ENCODE peak calls at places on chromosomes 12 and 14, in eight cellular contexts. Z is ascending aorta; O is dorsolateral prefrontal cortex; J is CD8-positive, alpha-beta T cell; B is left ventricle myocardium inferior; E is stomach; A is brain microvascular endothelial cell; H is transverse colon. X is an unnamed sample.

GRCh38 chr12:5964913-5965900 is 20.1 kb upstream of the ANO2 start:
- DNase-seq in B (no peak), E (no peak), J (no peak), A (no peak), O (no peak), H (no peak), Z (no peak), X (no peak)

GRCh38 chr12:89417246-89417977 is 65.1 kb upstream of the DUSP6 start:
- DNase-seq in Z (no peak), E (no peak), H (no peak), B (no peak), A (peak), O (no peak), J (no peak), X (no peak)

GRCh38 chr12:65561798-65562382 is 262.4 kb upstream of the HMGA2 start:
- DNase-seq in H (no peak), E (no peak), A (peak), B (no peak), O (no peak), J (no peak), Z (no peak), X (no peak)

GRCh38 chr14:52901357-52901980 is 49.4 kb downstream of the FERMT2 start:
- DNase-seq in B (no peak), Z (no peak), A (no peak), E (no peak), H (no peak), J (no peak), O (no peak), X (no peak)

GRCh38 chr14:105087963-105088811 is 23.0 kb upstream of the GPR132 start:
- DNase-seq in J (no peak), H (peak), E (peak), O (peak), A (peak), Z (peak), B (peak), X (no peak)

GRCh38 chr12:3641428-3641883 is 111.5 kb downstream of the CRACR2A start:
- DNase-seq in Z (no peak), O (no peak), E (no peak), A (peak), B (no peak), J (no peak), H (no peak), X (no peak)

GRCh38 chr14:102819790-102820330 is 42.6 kb downstream of the TRAF3 start:
- DNase-seq in A (peak), Z (no peak), B (no peak), O (no peak), J (no peak), H (no peak), E (no peak), X (peak)

GRCh38 chr12:116692605-116693004 is 45.3 kb downstream of the SPRING1 start:
- DNase-seq in A (no peak), J (no peak), B (no peak), E (no peak), H (no peak), Z (no peak), O (no peak), X (peak)

GRCh38 chr14:52253503-52253902 is 14.0 kb upstream of the PTGDR start:
- DNase-seq in J (no peak), A (no peak), O (no peak), E (no peak), B (no peak), H (no peak), Z (no peak), X (no peak)

GRCh38 chr14:101410126-101410525 is 151.2 kb upstream of the DIO3 start:
- DNase-seq in Z (no peak), E (no peak), B (no peak), O (no peak), J (no peak), A (no peak), H (no peak), X (no peak)

GRCh38 chr14:74502236-74503019 is 8.9 kb downstream of the ISCA2 start:
- DNase-seq in O (no peak), A (no peak), H (no peak), E (no peak), B (no peak), J (no peak), Z (peak), X (no peak)

GRCh38 chr12:110282343-110282860 is 1.4 kb downstream of the ATP2A2 start:
- DNase-seq in A (no peak), O (no peak), H (no peak), Z (no peak), E (no peak), B (no peak), J (no peak), X (no peak)

GRCh38 chr12:110279976-110280783 is 867 bp upstream of the ATP2A2 start:
- DNase-seq in H (peak), O (peak), J (peak), B (peak), A (peak), Z (peak), E (peak), X (peak)

GRCh38 chr12:110281549-110282342 is 699 bp downstream of the ATP2A2 start:
- DNase-seq in H (peak), E (peak), B (peak), O (no peak), Z (peak), A (no peak), J (peak), X (peak)

GRCh38 chr12:110279561-110279960 is 1.5 kb upstream of the ATP2A2 start:
- DNase-seq in H (no peak), O (no peak), J (no peak), A (no peak), B (no peak), Z (no peak), E (no peak), X (no peak)

DNA sequence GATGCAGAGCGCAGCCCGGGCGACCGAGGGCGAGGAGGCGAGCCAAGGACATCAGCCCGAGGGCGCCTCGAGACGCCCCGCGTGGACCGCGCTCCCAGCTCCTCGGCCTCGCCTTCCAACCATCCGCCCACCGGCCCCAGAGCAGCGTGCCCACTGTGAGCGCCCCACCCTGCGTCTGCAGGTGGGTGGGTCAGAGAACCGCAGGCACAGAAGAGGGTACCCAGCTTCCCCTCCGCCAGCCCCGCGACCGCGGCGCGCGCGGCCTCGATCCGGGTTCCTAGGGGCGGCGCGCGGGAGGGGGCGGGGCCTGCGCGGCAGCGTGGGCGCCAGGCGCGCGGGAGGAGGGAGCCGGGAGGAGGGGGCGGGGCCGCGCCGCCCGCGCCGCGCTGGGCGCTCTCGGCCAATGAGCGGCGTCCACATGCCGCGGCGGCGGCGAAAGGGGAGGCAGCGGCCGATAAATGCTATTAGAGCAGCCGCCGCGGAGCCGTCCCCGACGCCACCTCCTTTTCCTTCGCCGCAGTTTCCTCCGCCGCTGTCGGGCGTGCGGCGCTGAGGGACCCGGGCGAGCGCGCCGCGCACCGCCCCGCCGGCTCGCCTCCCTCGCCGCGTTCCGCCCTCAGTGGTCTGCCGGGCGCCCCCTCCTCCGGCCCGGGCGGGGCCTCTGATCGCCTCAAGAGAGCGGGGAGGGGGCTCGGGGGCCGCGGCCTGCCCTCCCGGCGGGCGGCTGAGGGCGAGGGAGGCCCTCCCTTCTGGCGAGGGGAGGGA is at the start of gene ATP2A2:
- DNase-seq in B (peak), E (peak), H (peak), Z (peak), O (peak), J (peak), A (peak), X (peak)
- TF ChIP-seq CTCF in B (no peak), E (no peak), H (no peak), Z (no peak), O (no peak), J (no peak), A (no peak), X (no peak)

DNA sequence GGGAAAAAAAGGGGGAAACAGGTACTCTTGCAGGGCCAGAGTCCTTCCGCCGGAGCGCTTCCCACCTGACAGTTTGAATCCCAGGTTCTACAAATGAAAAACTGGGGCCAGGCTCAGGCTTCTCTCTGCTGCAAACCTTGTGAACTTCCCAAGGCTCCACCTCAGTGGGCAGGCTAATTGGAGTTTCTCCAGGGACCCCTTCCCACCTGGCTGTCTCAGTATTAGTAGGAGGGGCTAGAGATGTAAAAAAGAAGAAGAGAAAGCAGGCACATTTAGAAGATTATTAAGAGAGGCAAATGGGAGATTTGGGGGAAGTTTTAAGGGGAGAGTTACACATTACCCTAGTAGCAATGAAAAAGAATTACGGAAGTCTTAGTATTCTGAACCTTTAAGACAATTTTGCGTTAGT is 20.0 kb upstream of the CLEC2D start:
- DNase-seq in E (no peak), B (no peak), J (no peak), Z (no peak), O (no peak), A (no peak), H (no peak), X (no peak)
- H3K4me3 ChIP-seq in E (peak), B (peak), J (peak), Z (peak), O (peak), A (peak), H (peak), X (peak)

GRCh38 chr12:79251356-79251755 is 386.8 kb downstream of the SYT1 start:
- DNase-seq in E (no peak), A (peak), Z (no peak), O (no peak), B (no peak), J (no peak), H (no peak), X (no peak)

GRCh38 chr12:79252358-79253075 is 387.9 kb downstream of the SYT1 start:
- DNase-seq in J (no peak), B (no peak), Z (no peak), A (no peak), O (no peak), E (no peak), H (no peak), X (no peak)

GRCh38 chr12:79250955-79251354 is 386.4 kb downstream of the SYT1 start:
- DNase-seq in J (no peak), H (no peak), Z (no peak), O (no peak), E (no peak), A (no peak), B (no peak), X (no peak)

GRCh38 chr12:79247494-79247893 is 382.9 kb downstream of the SYT1 start:
- DNase-seq in J (no peak), H (no peak), E (no peak), O (no peak), Z (no peak), A (no peak), B (no peak), X (no peak)

DNA sequence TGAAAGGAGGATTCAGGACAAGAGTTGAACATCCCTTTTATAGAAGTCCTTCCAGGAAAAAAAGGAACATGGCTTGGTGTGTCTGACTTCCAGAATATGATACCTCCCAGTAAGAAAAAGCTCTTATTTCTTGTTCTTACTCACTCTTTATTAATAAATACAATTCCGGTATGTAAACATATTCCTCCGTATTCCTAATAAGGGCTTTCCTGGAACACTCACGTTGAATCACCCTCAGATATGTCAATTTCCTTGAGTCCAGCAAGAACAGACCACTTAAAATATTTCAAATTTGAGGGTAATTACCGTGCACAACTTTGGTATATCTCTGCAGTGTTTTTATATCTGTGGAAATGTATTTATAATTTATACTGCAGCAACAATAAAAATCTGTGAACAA is 385.6 kb downstream of the SYT1 start:
- DNase-seq in Z (no peak), J (no peak), E (no peak), A (peak), O (no peak), H (no peak), B (no peak), X (no peak)
- TF ChIP-seq CTCF in Z (no peak), J (no peak), E (no peak), A (no peak), O (no peak), H (no peak), B (no peak), X (no peak)

GRCh38 chr12:54009171-54010052 is 627 bp downstream of the HOXC8 start:
- DNase-seq in O (no peak), J (no peak), Z (no peak), E (no peak), A (no peak), H (no peak), B (no peak), X (no peak)
- H3K4me3 ChIP-seq in O (no peak), J (no peak), Z (peak), E (peak), A (no peak), H (peak), B (peak), X (no peak)

GRCh38 chr14:63457498-63457897 is 85.7 kb downstream of the PPP2R5E start:
- DNase-seq in H (no peak), B (no peak), O (no peak), A (no peak), E (no peak), Z (no peak), J (no peak), X (no peak)
- TF ChIP-seq CTCF in H (no peak), B (no peak), O (no peak), A (no peak), E (no peak), Z (no peak), J (no peak), X (no peak)

GRCh38 chr12:34108405-34108803 is 86.1 kb downstream of the ALG10 start:
- DNase-seq in Z (no peak), B (no peak), A (no peak), E (no peak), O (no peak), H (no peak), J (no peak), X (no peak)

GRCh38 chr12:34109390-34109789 is 87.1 kb downstream of the ALG10 start:
- DNase-seq in O (no peak), E (no peak), Z (no peak), A (no peak), B (no peak), J (no peak), H (no peak), X (no peak)

GRCh38 chr12:34107016-34107415 is 84.7 kb downstream of the ALG10 start:
- DNase-seq in Z (no peak), O (no peak), E (no peak), B (no peak), J (no peak), A (no peak), H (no peak), X (no peak)

GRCh38 chr12:34108967-34109366 is 86.7 kb downstream of the ALG10 start:
- DNase-seq in Z (no peak), H (no peak), A (no peak), E (no peak), J (no peak), O (no peak), B (no peak), X (no peak)

GRCh38 chr12:34107781-34108404 is 85.6 kb downstream of the ALG10 start:
- DNase-seq in A (no peak), H (no peak), J (no peak), E (no peak), Z (no peak), O (no peak), B (no peak), X (peak)
- H3K4me3 ChIP-seq in A (no peak), H (no peak), J (no peak), E (no peak), Z (no peak), O (no peak), B (peak), X (no peak)

GRCh38 chr14:21197418-21198205 is 41.7 kb upstream of the OR5AU1 start:
- DNase-seq in J (no peak), B (no peak), A (no peak), H (no peak), Z (no peak), E (no peak), O (no peak), X (no peak)
- TF ChIP-seq CTCF in J (no peak), B (no peak), A (no peak), H (no peak), Z (no peak), E (no peak), O (no peak), X (no peak)

GRCh38 chr14:24246765-24247212 is 4.4 kb upstream of the TINF2 start:
- DNase-seq in J (no peak), E (no peak), Z (peak), O (no peak), A (no peak), B (no peak), H (peak), X (peak)
- H3K4me3 ChIP-seq in J (no peak), E (no peak), Z (no peak), O (no peak), A (no peak), B (no peak), H (no peak), X (no peak)

GRCh38 chr12:93968928-93969327 is 179.4 kb upstream of the PLXNC1 start:
- DNase-seq in J (no peak), O (no peak), H (no peak), E (no peak), A (no peak), B (no peak), Z (no peak), X (no peak)

GRCh38 chr12:93966516-93967133 is 181.8 kb upstream of the PLXNC1 start:
- DNase-seq in B (no peak), A (no peak), O (no peak), E (no peak), J (no peak), H (no peak), Z (no peak), X (no peak)

GRCh38 chr12:93964936-93965335 is 183.4 kb upstream of the PLXNC1 start:
- DNase-seq in Z (no peak), E (no peak), H (no peak), B (no peak), A (no peak), J (no peak), O (no peak), X (no peak)

GRCh38 chr12:93968518-93968917 is 179.9 kb upstream of the PLXNC1 start:
- DNase-seq in B (no peak), Z (no peak), O (no peak), A (no peak), J (no peak), H (no peak), E (no peak), X (no peak)

GRCh38 chr12:93967454-93967853 is 180.9 kb upstream of the PLXNC1 start:
- DNase-seq in H (no peak), B (no peak), J (no peak), Z (no peak), E (no peak), O (no peak), A (no peak), X (no peak)
- TF ChIP-seq CTCF in H (no peak), B (no peak), J (no peak), Z (no peak), E (no peak), O (no peak), A (no peak), X (no peak)